ENCODE peak calls at places on chromosomes 16 and 17, in five cellular contexts. X is SK-N-SH, K is HCT116, F is HepG2, A is K562. W is an unnamed sample.

GRCh38 chr16:20971420-20971819 is 70.8 kb downstream of the LYRM1 start:
- DNase-seq in X (no peak), K (no peak), F (no peak), A (no peak), W (no peak)

GRCh38 chr16:49050607-49051006 is 231.0 kb downstream of the CBLN1 start:
- DNase-seq in X (peak), K (no peak), F (no peak), A (no peak), W (no peak)

GRCh38 chr17:59804910-59805381 is 87.8 kb downstream of the TUBD1 start:
- DNase-seq in X (peak), K (no peak), F (no peak), A (peak), W (no peak)

GRCh38 chr17:41937970-41938851 is 7.8 kb downstream of the ODAD4 start:
- DNase-seq in X (peak), K (no peak), F (no peak), A (peak), W (no peak)

GRCh38 chr17:78839762-78840529 is 668 bp downstream of the USP36 start:
- DNase-seq in X (peak), K (no peak), F (peak), A (peak), W (no peak)

GRCh38 chr16:30031477-30031918 is 427 bp upstream of the TLCD3B start:
- DNase-seq in X (no peak), K (no peak), F (no peak), A (no peak), W (no peak)

GRCh38 chr17:75108193-75108592 is 1.6 kb upstream of the ARMC7 start:
- DNase-seq in X (no peak), K (no peak), F (no peak), A (no peak), W (no peak)

GRCh38 chr16:74264806-74265205 is 31.8 kb upstream of the PSMD7 start:
- DNase-seq in X (no peak), K (no peak), F (no peak), A (no peak), W (no peak)

GRCh38 chr16:69930117-69930776 is 20.9 kb upstream of the CLEC18A start:
- DNase-seq in X (peak), K (peak), F (peak), A (peak), W (no peak)

GRCh38 chr16:19898924-19899604 is 14.4 kb upstream of the GPRC5B start:
- DNase-seq in X (peak), K (peak), F (peak), A (peak), W (no peak)

GRCh38 chr16:11972128-11972527 is 4.4 kb upstream of the SNX29 start:
- DNase-seq in X (no peak), K (no peak), F (peak), A (no peak), W (no peak)

GRCh38 chr16:81720973-81721907 is 57.9 kb upstream of the PLCG2 start:
- DNase-seq in X (no peak), K (no peak), F (no peak), A (no peak), W (no peak)

GRCh38 chr17:36675250-36675649 is 73.9 kb downstream of the MRM1 start:
- DNase-seq in X (no peak), K (no peak), F (no peak), A (no peak), W (no peak)

GRCh38 chr16:87391324-87391949 is 699 bp upstream of the MAP1LC3B start:
- DNase-seq in X (no peak), K (no peak), F (peak), A (peak), W (no peak)

GRCh38 chr16:87238371-87238715 is 78.8 kb downstream of the C16orf95 start:
- DNase-seq in X (no peak), K (no peak), F (no peak), A (no peak), W (no peak)

GRCh38 chr16:9091867-9092281 is 430 bp downstream of the HAPSTR1 start:
- DNase-seq in X (no peak), K (no peak), F (no peak), A (no peak), W (no peak)

GRCh38 chr16:81738831-81739496 is 40.1 kb upstream of the PLCG2 start:
- DNase-seq in X (no peak), K (no peak), F (no peak), A (peak), W (no peak)

GRCh38 chr17:7656958-7657715 is 6.4 kb downstream of the ATP1B2 start:
- DNase-seq in X (peak), K (no peak), F (no peak), A (peak), W (no peak)

GRCh38 chr17:65914784-65915342 is 277.1 kb downstream of the CEP112 start:
- DNase-seq in X (no peak), K (no peak), F (no peak), A (no peak), W (peak)

GRCh38 chr17:8474826-8475225 is 39.1 kb downstream of the NDEL1 start:
- DNase-seq in X (no peak), K (no peak), F (no peak), A (no peak), W (no peak)

GRCh38 chr17:66143657-66144282 is 48.2 kb downstream of the CEP112 start:
- DNase-seq in X (no peak), K (no peak), F (no peak), A (no peak), W (no peak)

GRCh38 chr16:87559976-87560375 is 42.3 kb upstream of the JPH3 start:
- DNase-seq in X (no peak), K (no peak), F (no peak), A (no peak), W (no peak)

DNA sequence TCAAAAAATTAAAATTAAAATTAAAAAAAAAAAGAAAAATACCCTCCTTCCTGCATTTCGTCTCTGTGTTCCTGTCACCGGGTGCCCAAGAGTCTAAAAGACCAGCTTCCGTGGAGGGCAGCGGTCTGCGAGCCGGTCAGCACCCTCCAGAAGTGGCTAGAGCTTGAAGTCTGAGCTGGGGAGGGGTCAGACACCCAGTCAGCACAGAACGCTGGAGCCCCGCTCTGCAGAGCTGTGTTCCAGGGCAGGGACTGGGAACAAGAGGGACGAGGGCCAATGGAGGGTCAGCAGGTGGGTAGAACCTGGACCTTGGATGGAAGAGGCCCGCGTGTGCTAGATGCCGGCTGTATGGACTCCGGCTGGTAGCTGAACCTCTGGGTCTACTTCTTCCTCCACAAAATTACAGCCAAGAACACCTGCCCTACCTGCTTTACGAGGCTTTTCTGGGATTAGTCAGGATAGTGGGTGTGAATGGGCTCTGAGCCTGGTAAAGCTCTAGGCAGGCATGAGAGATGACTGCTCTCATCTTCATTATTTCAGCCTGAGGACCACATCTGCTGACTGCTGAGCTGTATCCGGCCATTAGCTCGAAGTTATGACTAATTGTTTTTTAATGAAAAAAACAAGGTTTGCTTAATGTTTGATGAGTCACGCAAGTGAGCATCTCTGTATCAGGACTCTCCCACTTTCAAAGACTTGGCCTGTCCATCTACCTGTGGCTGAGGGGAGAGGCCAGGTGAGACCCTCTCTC is 5.9 kb downstream of the TRPV1 start:
- DNase-seq in X (no peak), K (no peak), F (no peak), A (no peak), W (no peak)
- TF ChIP-seq JUND in X (peak), K (no peak), F (no peak), A (no peak), W (no peak)

DNA sequence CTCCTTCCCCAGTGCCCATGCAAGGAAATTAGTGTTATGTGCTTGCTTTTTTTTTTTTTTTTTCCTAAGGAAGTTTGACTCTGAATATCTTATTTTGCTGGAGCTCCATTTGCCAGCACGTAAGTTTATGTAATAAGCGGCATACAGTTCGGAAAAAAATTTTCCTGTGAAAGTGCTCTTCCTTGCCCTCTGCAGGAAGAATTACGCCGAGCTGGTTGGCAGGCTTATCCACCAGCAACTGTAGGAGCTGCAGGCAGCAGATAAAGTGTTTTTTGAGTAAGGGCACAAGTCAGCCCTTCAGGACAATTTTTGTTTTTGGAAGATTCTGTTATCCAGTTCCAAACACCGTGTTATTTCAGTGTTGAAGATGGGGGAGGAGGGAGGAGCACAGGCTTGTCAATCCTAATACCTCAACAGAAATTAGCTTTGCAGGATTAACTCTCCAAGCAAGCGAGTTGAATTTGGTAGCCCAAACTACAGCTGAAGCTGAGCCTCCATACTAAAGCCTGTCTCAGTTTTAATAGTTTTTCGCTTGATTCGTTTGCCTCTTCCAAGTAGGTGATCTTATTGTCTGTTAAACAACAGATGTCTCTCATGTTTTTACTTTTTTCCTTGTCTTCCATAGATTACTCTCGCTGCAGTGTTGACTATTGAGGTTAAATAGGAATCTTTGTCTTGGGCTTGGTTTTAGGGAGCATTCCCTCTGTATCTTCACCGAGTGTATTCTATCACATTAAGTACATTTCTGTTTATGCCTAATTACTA is 1.1 kb downstream of the SPECC1 start:
- DNase-seq in X (peak), K (peak), F (peak), A (peak), W (no peak)
- TF ChIP-seq CTCF in X (peak), K (peak), F (no peak), A (peak), W (peak)

GRCh38 chr16:3044708-3045107 is 1.7 kb upstream of the MMP25 start:
- DNase-seq in X (no peak), K (no peak), F (no peak), A (no peak), W (no peak)

GRCh38 chr16:3047387-3047720 is 993 bp downstream of the MMP25 start:
- DNase-seq in X (no peak), K (no peak), F (no peak), A (no peak), W (no peak)

GRCh38 chr16:3042376-3042775 is 4.0 kb upstream of the MMP25 start:
- DNase-seq in X (no peak), K (no peak), F (no peak), A (no peak), W (no peak)

GRCh38 chr16:3046506-3047386 is at the start of gene MMP25:
- DNase-seq in X (peak), K (no peak), F (no peak), A (no peak), W (no peak)

GRCh38 chr16:3045758-3046505 is 429 bp upstream of the MMP25 start:
- DNase-seq in X (peak), K (no peak), F (no peak), A (peak), W (no peak)
- TF ChIP-seq REST in X (no peak), K (no peak), F (no peak), A (no peak), W (no peak)

DNA sequence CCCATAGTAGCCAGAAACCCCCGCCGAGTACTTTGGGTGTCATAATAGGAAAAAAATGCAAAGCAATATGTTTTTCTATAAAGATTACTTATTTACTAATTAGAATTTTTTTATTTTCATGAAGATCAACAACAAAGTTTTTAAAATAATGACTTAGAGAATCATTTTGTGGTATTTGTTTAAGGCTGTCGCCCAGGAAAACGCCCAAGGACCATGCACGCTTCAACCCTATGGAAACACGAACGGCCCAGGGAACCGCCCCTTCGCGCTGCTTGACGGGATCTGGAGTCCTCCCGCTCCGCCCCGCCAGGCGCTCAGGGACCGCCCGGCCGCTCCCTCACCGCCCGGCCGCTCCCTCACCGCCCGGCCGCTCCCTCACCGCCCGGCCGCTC is 408 bp upstream of the KPNA2 start:
- DNase-seq in X (no peak), K (no peak), F (no peak), A (no peak), W (no peak)
- TF ChIP-seq JUND in X (no peak), K (no peak), F (no peak), A (no peak), W (no peak)

W was measured in GM12878.